ENCODE peak calls at places on chromosomes 12 and 14, in six cellular contexts. E, T, S, I, W and D are unnamed samples.

GRCh38 chr12:54350743-54351142 is 13.5 kb downstream of the GPR84 start:
- DNase-seq in E (no peak), T (peak; percentile 50), S (no peak), I (no peak), W (peak; percentile 50), D (no peak)

GRCh38 chr12:132429932-132430643 is 59.9 kb upstream of the FBRSL1 start:
- DNase-seq in E (peak; percentile 45), T (no peak), S (no peak), I (no peak), W (peak; percentile 72), D (no peak)

GRCh38 chr12:64187370-64187769 is 34.7 kb downstream of the KICS2 start:
- DNase-seq in E (no peak), T (no peak), S (no peak), I (peak; percentile 79), W (no peak), D (peak; percentile 24)

GRCh38 chr12:27511723-27512045 is 12.3 kb upstream of the PPFIBP1 start:
- DNase-seq in E (no peak), T (no peak), S (no peak), I (no peak), W (no peak), D (no peak)

GRCh38 chr12:2267624-2268477 is 215.1 kb downstream of the CACNA1C start:
- DNase-seq in E (no peak), T (no peak), S (peak; percentile 91), I (peak; percentile 83), W (no peak), D (no peak)

GRCh38 chr14:44149597-44149996 is 357.5 kb downstream of the FSCB start:
- DNase-seq in E (no peak), T (no peak), S (no peak), I (no peak), W (no peak), D (no peak)

GRCh38 chr14:90624732-90625444 is 191.3 kb downstream of the TTC7B start:
- DNase-seq in E (no peak), T (no peak), S (peak; percentile 52), I (no peak), W (no peak), D (no peak)

GRCh38 chr12:92224685-92225331 is 79.2 kb upstream of the BTG1 start:
- DNase-seq in E (no peak), T (no peak), S (no peak), I (peak; percentile 78), W (no peak), D (no peak)

GRCh38 chr12:111842556-111843396 is 748 bp downstream of the MAPKAPK5 start:
- DNase-seq in E (peak; percentile 25), T (no peak), S (no peak), I (no peak), W (no peak), D (no peak)

GRCh38 chr12:65534105-65534841 is 255.8 kb downstream of the MSRB3 start:
- DNase-seq in E (no peak), T (no peak), S (no peak), I (no peak), W (no peak), D (no peak)

GRCh38 chr12:96225003-96225855 is 31.1 kb downstream of the ELK3 start:
- DNase-seq in E (no peak), T (no peak), S (peak; percentile 38), I (no peak), W (no peak), D (no peak)

GRCh38 chr14:100536141-100536540 is 51.1 kb downstream of the BEGAIN start:
- DNase-seq in E (no peak), T (no peak), S (peak; percentile 48), I (no peak), W (peak; percentile 15), D (no peak)

GRCh38 chr14:49986344-49987014 is 93.6 kb downstream of the ARF6 start:
- DNase-seq in E (no peak), T (no peak), S (no peak), I (peak; percentile 66), W (no peak), D (no peak)

GRCh38 chr14:81062816-81063215 is 107.4 kb downstream of the TSHR start:
- DNase-seq in E (no peak), T (no peak), S (no peak), I (no peak), W (no peak), D (no peak)

GRCh38 chr12:78568326-78569020 is 296.1 kb upstream of the SYT1 start:
- DNase-seq in E (no peak), T (no peak), S (no peak), I (peak; percentile 80), W (no peak), D (no peak)

GRCh38 chr12:9721394-9722092 is 11.4 kb downstream of the CLECL1 start:
- DNase-seq in E (peak; percentile 71), T (no peak), S (no peak), I (no peak), W (no peak), D (no peak)

GRCh38 chr12:13198921-13199320 is 2.4 kb downstream of the EMP1 start:
- DNase-seq in E (no peak), T (no peak), S (no peak), I (no peak), W (no peak), D (no peak)

GRCh38 chr14:32934891-32935633 is 3.6 kb upstream of the NPAS3 start:
- DNase-seq in E (no peak), T (no peak), S (no peak), I (peak; percentile 12), W (no peak), D (no peak)

GRCh38 chr14:84403585-84403984 is 1126.4 kb upstream of the FLRT2 start:
- DNase-seq in E (no peak), T (peak; percentile 35), S (no peak), I (no peak), W (no peak), D (no peak)

GRCh38 chr12:49133014-49133413 is 1.8 kb upstream of the TUBA1B start:
- DNase-seq in E (no peak), T (no peak), S (no peak), I (no peak), W (no peak), D (no peak)

GRCh38 chr12:49131051-49131972 is at the start of gene TUBA1B:
- DNase-seq in E (peak; percentile 76), T (peak; percentile 91), S (peak; percentile 95), I (peak; percentile 71), W (peak; percentile 93), D (no peak)

GRCh38 chr12:49131973-49132461 is 822 bp upstream of the TUBA1B start:
- DNase-seq in E (peak; percentile 41), T (no peak), S (no peak), I (peak; percentile 47), W (no peak), D (no peak)

GRCh38 chr12:49130151-49131050 is 794 bp downstream of the TUBA1B start:
- DNase-seq in E (peak; percentile 84), T (peak; percentile 95), S (peak; percentile 97), I (peak; percentile 81), W (peak; percentile 96), D (peak; percentile 82)

GRCh38 chr12:49133590-49133989 is 2.4 kb upstream of the TUBA1B start:
- DNase-seq in E (no peak), T (no peak), S (no peak), I (no peak), W (no peak), D (no peak)
- H3K4me3 ChIP-seq in E (no peak overlapping the region), T (no peak overlapping the region), S (no peak overlapping the region), I (no peak overlapping the region), W (no peak overlapping the region), D (no peak overlapping the region)

DNA sequence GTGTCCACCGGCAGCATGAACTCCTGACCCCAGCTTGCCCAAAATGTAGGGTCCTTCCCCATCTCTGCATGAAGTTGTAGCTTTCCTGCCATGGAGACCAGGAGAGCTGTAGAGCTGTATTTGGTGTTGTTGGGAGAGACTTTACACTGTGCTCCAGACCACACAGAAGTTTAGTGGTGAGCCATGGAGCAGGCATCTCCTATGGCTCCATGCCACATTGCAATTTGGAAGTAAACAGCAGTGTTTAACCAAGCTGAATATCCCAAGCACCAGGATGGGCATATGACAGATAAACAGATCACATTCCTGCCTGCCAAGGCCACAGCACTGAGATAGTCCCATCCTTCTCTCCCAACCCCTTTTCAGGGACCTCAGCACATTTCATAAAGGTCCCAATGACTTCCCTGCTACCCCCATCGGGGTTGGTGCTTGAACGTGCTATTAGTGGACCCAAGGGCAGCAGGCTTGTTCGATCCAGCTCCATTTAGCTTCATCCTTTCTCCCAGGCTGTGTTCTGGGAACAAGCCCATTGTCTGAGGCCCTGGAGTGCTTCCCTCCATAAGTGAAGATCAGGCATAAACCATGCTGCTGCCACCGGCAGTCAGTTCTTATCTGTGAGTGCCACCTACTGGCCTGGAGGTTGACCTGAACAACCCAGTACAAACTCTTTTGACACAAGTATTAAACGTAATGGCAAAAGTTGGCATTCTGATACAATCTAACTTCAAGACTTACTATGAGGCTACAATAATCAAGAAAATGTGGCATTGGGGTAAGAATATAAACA is 172.3 kb upstream of the ATXN7L3B start:
- DNase-seq in E (no peak), T (no peak), S (no peak), I (peak; percentile 28), W (no peak), D (no peak)
- TF ChIP-seq CTCF in E (no peak), T (no peak), S (no peak), I (peak; percentile 54), W (no peak), D (no peak)

GRCh38 chr14:71362920-71363584 is 455.8 kb downstream of the PCNX1 start:
- DNase-seq in E (no peak), T (no peak), S (no peak), I (peak; percentile 66), W (no peak), D (no peak)
- H3K4me3 ChIP-seq in E (no peak overlapping the region), T (no peak overlapping the region), S (no peak overlapping the region), I (no peak overlapping the region), W (no peak overlapping the region), D (no peak overlapping the region)

GRCh38 chr12:125092108-125092871 is 27.1 kb downstream of the AACS start:
- DNase-seq in E (no peak), T (no peak), S (no peak), I (no peak), W (no peak), D (no peak)

GRCh38 chr12:125091401-125091800 is 26.2 kb downstream of the AACS start:
- DNase-seq in E (no peak), T (no peak), S (no peak), I (no peak), W (no peak), D (no peak)

GRCh38 chr12:125093681-125094025 is 28.4 kb downstream of the AACS start:
- DNase-seq in E (no peak), T (no peak), S (no peak), I (no peak), W (no peak), D (no peak)

GRCh38 chr12:125090437-125090836 is 25.2 kb downstream of the AACS start:
- DNase-seq in E (no peak), T (no peak), S (no peak), I (no peak), W (no peak), D (no peak)

DNA sequence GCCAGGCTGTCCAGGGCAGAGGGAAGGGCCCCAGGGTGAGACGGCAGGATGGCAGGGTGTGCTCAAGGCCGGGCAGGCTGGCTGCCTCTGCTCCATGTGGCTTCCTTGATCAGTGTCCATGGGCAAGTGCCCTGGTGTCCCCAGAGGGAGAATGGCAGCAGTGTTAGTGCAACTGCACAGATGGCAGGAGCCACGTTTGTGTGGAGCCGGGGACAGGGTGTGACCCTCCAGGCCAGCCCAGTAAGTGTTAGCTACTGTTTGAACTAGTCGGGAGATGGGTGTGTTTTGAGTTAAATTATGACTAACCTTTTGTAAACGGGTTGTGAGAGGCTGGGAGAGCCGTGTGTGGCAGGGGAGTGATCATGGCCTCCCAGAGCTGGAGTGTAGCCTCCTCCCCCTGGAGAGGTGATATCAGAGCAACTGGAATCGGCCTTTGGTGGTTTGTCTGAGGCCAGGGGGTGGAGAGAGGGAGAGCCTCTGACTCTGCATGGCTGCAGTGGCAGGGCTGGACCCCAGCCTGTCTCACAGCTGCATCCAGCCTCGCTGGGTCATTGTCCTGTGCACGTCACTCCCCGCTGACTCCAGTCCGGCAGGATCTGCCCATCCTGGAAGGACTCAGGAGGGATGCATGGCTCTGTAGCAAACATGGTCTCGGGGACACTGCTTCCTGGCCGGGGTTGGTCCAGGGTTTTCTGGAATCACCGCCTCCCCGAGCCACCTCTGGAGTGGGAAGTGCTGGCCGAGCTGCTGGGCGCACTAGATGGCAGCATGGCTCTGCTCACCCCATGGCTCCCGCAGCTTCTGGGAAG is 27.8 kb downstream of the AACS start:
- DNase-seq in E (no peak), T (peak; percentile 38), S (no peak), I (peak; percentile 41), W (peak; percentile 50), D (peak; percentile 16)
- TF ChIP-seq CTCF in E (no peak), T (no peak), S (no peak), I (no peak), W (no peak), D (no peak)